ENCODE peak calls at places on chromosomes 1 and 21, in four cellular contexts. E is HCT116, Q is GM12878, A is H1. J is an unnamed sample.

GRCh38 chr1:185996211-185996610 is 262.0 kb downstream of the HMCN1 start:
- DNase-seq in E (no peak), Q (no peak), A (no peak), J (no peak)

GRCh38 chr1:107953551-107953950 is 11.4 kb downstream of the VAV3 start:
- DNase-seq in E (no peak), Q (no peak), A (no peak), J (no peak)

GRCh38 chr1:87760100-87760499 is 431.4 kb downstream of the LMO4 start:
- DNase-seq in E (no peak), Q (no peak), A (no peak), J (no peak)

GRCh38 chr1:233707153-233707905 is 93.4 kb downstream of the KCNK1 start:
- DNase-seq in E (peak; percentile 77), Q (no peak), A (no peak), J (peak; percentile 80)

GRCh38 chr1:101187287-101187686 is 49.5 kb upstream of the S1PR1 start:
- DNase-seq in E (no peak), Q (no peak), A (no peak), J (no peak)

GRCh38 chr1:2214541-2215241 is 13.4 kb upstream of the SKI start:
- DNase-seq in E (no peak), Q (no peak), A (no peak), J (no peak)

GRCh38 chr1:201648911-201649775 is 110.2 kb downstream of the NAV1 start:
- DNase-seq in E (no peak), Q (no peak), A (peak; percentile 75), J (peak; percentile 42)

GRCh38 chr1:212035835-212036605 is 472 bp downstream of the DTL start:
- DNase-seq in E (no peak), Q (no peak), A (no peak), J (no peak)

GRCh38 chr1:207884276-207885029 is 26.5 kb downstream of the CD34 start:
- DNase-seq in E (no peak), Q (no peak), A (no peak), J (no peak)
- TF ChIP-seq POLR2AphosphoS5 in E (no peak), Q (no peak), A (no peak), J (no peak)

DNA sequence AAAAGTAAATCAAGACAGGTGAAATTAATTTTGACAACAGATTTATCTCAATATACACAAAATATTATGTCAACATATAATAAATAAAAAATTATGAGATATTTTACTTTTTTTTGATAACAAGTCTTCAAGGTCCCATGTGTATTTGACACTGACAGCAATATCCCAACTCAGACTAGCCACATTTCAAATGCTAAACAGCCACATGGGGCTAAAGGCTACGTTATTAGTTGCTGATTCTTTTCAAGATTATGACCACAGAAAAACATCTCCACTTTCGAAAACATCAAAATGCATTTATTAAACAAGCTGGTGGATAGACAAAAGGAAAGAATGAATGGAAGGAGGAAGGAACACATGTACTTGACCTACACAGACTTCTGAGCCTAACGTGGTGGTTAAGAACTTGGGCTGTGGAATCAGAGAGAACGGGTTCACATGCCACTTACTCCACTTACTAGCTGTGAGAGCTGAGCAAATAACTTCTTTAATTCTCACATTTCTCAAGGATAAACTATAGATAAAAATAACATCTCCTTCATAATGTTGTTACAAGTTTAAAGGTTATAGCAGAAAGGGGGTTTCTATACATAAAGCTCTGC is 13.4 kb downstream of the PTPN14 start:
- DNase-seq in E (no peak), Q (no peak), A (no peak), J (no peak)
- TF ChIP-seq EGR1 in E (no peak), Q (no peak), A (no peak), J (no peak)

DNA sequence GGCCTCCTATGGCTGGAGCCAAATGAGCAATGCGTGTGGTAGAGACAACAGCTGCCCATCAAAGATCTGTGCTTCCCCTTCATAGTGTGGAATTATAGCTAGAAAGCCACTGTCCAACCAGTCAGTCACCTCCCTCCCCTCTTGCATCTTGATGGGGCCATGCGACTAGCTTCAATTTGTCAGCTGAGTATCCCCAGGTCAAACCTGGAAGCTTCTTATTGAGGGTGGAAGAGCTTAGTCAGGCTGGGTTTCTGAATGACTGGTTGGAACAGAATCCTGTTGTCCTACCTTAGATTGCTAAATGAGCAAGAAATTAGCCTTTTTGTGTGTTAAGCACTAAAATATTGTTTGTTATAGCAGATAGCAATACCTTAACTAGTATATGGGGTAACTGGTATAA is 625.4 kb downstream of the PTPRC start:
- DNase-seq in E (no peak), Q (no peak), A (no peak), J (no peak)
- TF ChIP-seq POLR2AphosphoS5 in E (no peak), Q (no peak), A (no peak), J (no peak)

DNA sequence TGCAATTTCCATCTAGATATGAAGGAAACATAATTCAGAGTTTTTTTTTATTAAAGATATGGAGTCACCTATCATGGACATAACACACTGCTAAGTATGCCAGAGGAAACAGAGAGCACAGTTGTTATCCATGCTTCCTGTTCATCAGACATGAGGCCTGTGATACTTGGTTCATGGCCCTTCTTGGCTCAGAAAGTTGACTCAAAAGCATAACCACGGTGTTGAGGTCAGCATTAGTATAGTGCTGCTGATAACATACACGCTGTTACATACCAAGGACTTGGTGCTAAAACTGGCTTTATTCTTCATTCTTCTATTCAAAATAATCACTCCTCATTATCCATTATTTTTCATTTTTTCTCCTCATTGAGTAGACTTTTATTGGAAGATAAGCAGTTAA is 464.0 kb downstream of the ADGRL2 start:
- DNase-seq in E (no peak), Q (no peak), A (no peak), J (no peak)
- TF ChIP-seq EGR1 in E (no peak), Q (no peak), A (no peak), J (no peak)

GRCh38 chr21:41952568-41953248 is 1.1 kb downstream of the C2CD2 start:
- DNase-seq in E (no peak), Q (no peak), A (no peak), J (no peak)

GRCh38 chr21:41954654-41955499 is 1.1 kb upstream of the C2CD2 start:
- DNase-seq in E (no peak), Q (no peak), A (no peak), J (no peak)

GRCh38 chr21:41955516-41955915 is 1.7 kb upstream of the C2CD2 start:
- DNase-seq in E (no peak), Q (no peak), A (no peak), J (no peak)

GRCh38 chr21:41953249-41953830 is 478 bp downstream of the C2CD2 start:
- DNase-seq in E (no peak), Q (no peak), A (no peak), J (no peak)

GRCh38 chr21:41953831-41954653 is at the start of gene C2CD2:
- DNase-seq in E (no peak), Q (no peak), A (peak; percentile 80), J (peak; percentile 99)
- TF ChIP-seq POLR2AphosphoS5 in E (peak; percentile 71), Q (no peak), A (no peak), J (peak; percentile 19)

J was measured in K562.